ENCODE peak calls at places on chromosomes 7 and 10, in six cellular contexts. X, S, Q, B, R and L are unnamed samples.

GRCh38 chr10:132065491-132066105 is at the start of gene JAKMIP3:
- DNase-seq in R (no peak), X (no peak), Q (no peak), B (peak), S (no peak), L (peak)

GRCh38 chr7:2688409-2689342 is 674 bp downstream of the AMZ1 start:
- DNase-seq in S (peak), Q (peak), X (no peak), B (no peak), R (no peak), L (no peak)

GRCh38 chr10:118698421-118698820 is 56.3 kb downstream of the CACUL1 start:
- DNase-seq in R (peak), X (peak), B (peak), Q (peak), S (peak), L (no peak)

GRCh38 chr7:106065560-106066500 is 46.3 kb downstream of the SYPL1 start:
- DNase-seq in X (no peak), S (no peak), R (no peak), Q (no peak), B (peak), L (no peak)

GRCh38 chr7:35430547-35431153 is 176.8 kb upstream of the TBX20 start:
- DNase-seq in S (no peak), Q (no peak), R (peak), X (peak), B (peak), L (no peak)

GRCh38 chr10:124566222-124566888 is 104.7 kb downstream of the LHPP start:
- DNase-seq in Q (no peak), X (no peak), R (no peak), B (no peak), S (no peak), L (no peak)

GRCh38 chr7:65233409-65234034 is 140.1 kb upstream of the ZNF92 start:
- DNase-seq in S (no peak), X (no peak), R (no peak), Q (no peak), B (no peak), L (no peak)

GRCh38 chr10:121580276-121581116 is 17.7 kb downstream of the FGFR2 start:
- DNase-seq in S (no peak), X (no peak), B (no peak), R (no peak), Q (no peak), L (no peak)

GRCh38 chr10:45585131-45585530 is 87.4 kb downstream of the ZFAND4 start:
- DNase-seq in X (no peak), Q (no peak), S (no peak), B (no peak), R (no peak), L (no peak)

GRCh38 chr7:42340462-42340861 is 103.5 kb upstream of the GLI3 start:
- DNase-seq in R (no peak), X (no peak), B (no peak), Q (no peak), S (no peak), L (no peak)

GRCh38 chr10:96608262-96608661 is 21.4 kb upstream of the TM9SF3 start:
- DNase-seq in Q (no peak), S (no peak), X (no peak), R (no peak), B (no peak), L (no peak)

GRCh38 chr7:5423844-5424688 is 432 bp upstream of the TNRC18 start:
- DNase-seq in B (peak), Q (no peak), S (peak), R (peak), X (peak), L (peak)

GRCh38 chr7:138865843-138866242 is 67.8 kb upstream of the ATP6V0A4 start:
- DNase-seq in S (no peak), Q (peak), X (no peak), B (no peak), R (peak), L (no peak)

GRCh38 chr10:21516270-21517131 is 9.0 kb downstream of the SKIDA1 start:
- DNase-seq in S (peak), B (no peak), X (no peak), R (peak), Q (no peak), L (no peak)

GRCh38 chr10:110273474-110273873 is 31.2 kb downstream of the SMNDC1 start:
- DNase-seq in R (no peak), Q (peak), B (peak), X (no peak), S (no peak), L (no peak)

GRCh38 chr7:141374425-141374824 is 176.8 kb upstream of the AGK start:
- DNase-seq in R (no peak), B (no peak), X (no peak), Q (no peak), S (no peak), L (no peak)

GRCh38 chr7:22725585-22725984 is 1.4 kb upstream of the IL6 start:
- DNase-seq in B (peak), Q (no peak), R (peak), X (peak), S (peak), L (no peak)

GRCh38 chr7:66700633-66701131 is 39.9 kb upstream of the RABGEF1 start:
- DNase-seq in S (no peak), X (no peak), Q (no peak), R (no peak), B (no peak), L (no peak)

GRCh38 chr7:155763721-155764431 is 48.4 kb downstream of the SHH start:
- DNase-seq in Q (no peak), X (no peak), R (no peak), S (no peak), B (no peak), L (no peak)

GRCh38 chr10:79181680-79182079 is 112.9 kb downstream of the ZMIZ1 start:
- DNase-seq in X (no peak), B (no peak), Q (no peak), S (no peak), R (peak), L (no peak)

GRCh38 chr10:132293416-132294195 is 14.1 kb downstream of the STK32C start:
- DNase-seq in S (peak), R (no peak), X (no peak), B (no peak), Q (no peak), L (no peak)

GRCh38 chr10:127386606-127387327 is 162.3 kb upstream of the NPS start:
- DNase-seq in Q (no peak), X (no peak), B (no peak), R (no peak), S (no peak), L (no peak)

GRCh38 chr7:55549457-55549856 is 22.8 kb downstream of the VOPP1 start:
- DNase-seq in B (no peak), Q (no peak), X (no peak), R (no peak), S (no peak), L (no peak)

GRCh38 chr7:155950898-155951553 is 138.8 kb upstream of the SHH start:
- DNase-seq in S (no peak), B (peak), R (no peak), X (no peak), Q (no peak), L (no peak)

GRCh38 chr7:155584763-155585531 is 38.6 kb upstream of the CNPY1 start:
- DNase-seq in R (peak), S (peak), Q (no peak), X (no peak), B (no peak), L (no peak)

GRCh38 chr7:55533050-55533728 is 39.1 kb downstream of the VOPP1 start:
- DNase-seq in Q (peak), B (no peak), R (no peak), S (no peak), X (no peak), L (no peak)

GRCh38 chr7:19112290-19113000 is 5.0 kb downstream of the TWIST1 start:
- DNase-seq in S (no peak), Q (no peak), R (no peak), B (no peak), X (no peak), L (no peak)

GRCh38 chr7:136845899-136846465 is 22.5 kb upstream of the CHRM2 start:
- DNase-seq in B (no peak), S (no peak), X (no peak), R (no peak), Q (no peak), L (no peak)

GRCh38 chr10:13827418-13827817 is 240.7 kb downstream of the PRPF18 start:
- DNase-seq in Q (no peak), B (no peak), S (no peak), R (no peak), X (no peak), L (no peak)

GRCh38 chr10:130926442-130926841 is 385.1 kb downstream of the TCERG1L start:
- DNase-seq in Q (no peak), X (no peak), R (no peak), B (no peak), S (no peak), L (no peak)

GRCh38 chr10:123380491-123381085 is 226.4 kb downstream of the BUB3 start:
- DNase-seq in B (peak), Q (no peak), S (peak), X (no peak), R (no peak), L (peak)

GRCh38 chr7:135729230-135729629 is 1.2 kb upstream of the SLC13A4 start:
- DNase-seq in X (no peak), R (no peak), B (no peak), Q (no peak), S (no peak), L (no peak)

GRCh38 chr10:119509909-119510451 is 32.5 kb downstream of the RGS10 start:
- DNase-seq in S (peak), R (no peak), X (no peak), Q (no peak), B (no peak), L (no peak)

GRCh38 chr7:148623586-148624282 is 33.2 kb downstream of the C7orf33 start:
- DNase-seq in Q (no peak), S (no peak), X (no peak), B (no peak), R (no peak), L (no peak)

GRCh38 chr7:144821069-144821468 is 14.8 kb downstream of the TPK1 start:
- DNase-seq in B (no peak), R (no peak), X (no peak), S (no peak), Q (peak), L (no peak)

GRCh38 chr7:82413237-82413636 is 30.3 kb downstream of the CACNA2D1 start:
- DNase-seq in B (no peak), X (no peak), S (no peak), R (no peak), Q (no peak), L (no peak)

GRCh38 chr10:119849031-119849789 is 23.4 kb downstream of the MCMBP start:
- DNase-seq in Q (no peak), R (no peak), B (no peak), S (no peak), X (no peak), L (no peak)

DNA sequence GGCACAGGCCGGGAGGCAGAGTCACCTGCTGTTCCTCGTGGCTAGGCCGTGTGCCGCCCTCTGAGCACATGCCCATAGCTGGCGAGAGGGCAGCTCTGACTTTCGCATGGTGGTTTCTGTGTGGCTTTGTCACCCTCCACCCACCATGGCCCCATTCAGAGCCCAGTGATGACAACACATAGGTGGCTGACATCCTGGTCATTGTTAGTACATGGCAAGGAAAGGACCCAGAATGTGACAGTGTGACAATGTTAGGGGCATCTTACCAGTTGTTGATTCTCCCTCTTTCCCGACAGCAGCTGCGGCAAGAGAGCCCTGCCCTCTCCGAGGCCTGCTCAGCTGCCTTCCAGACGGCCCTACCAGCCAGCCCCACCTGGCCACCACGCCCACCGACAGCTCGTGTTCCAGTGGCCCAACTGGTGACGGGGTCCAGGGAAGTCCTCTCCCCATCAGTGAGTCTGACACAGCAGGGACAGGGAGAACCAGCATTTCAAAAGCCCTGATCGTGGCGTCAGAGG is 52.2 kb downstream of the ZNF467 start:
- DNase-seq in X (no peak), R (no peak), S (no peak), B (no peak), Q (no peak), L (no peak)
- TF ChIP-seq SIN3A in X (no peak), R (no peak), S (no peak), B (no peak), Q (no peak), L (no peak)

GRCh38 chr10:69786791-69787190 is 14.9 kb upstream of the COL13A1 start:
- DNase-seq in R (no peak), S (no peak), X (no peak), B (no peak), Q (no peak), L (no peak)
- TF ChIP-seq REST in R (no peak), S (no peak), X (no peak), B (no peak), Q (no peak), L (no peak)

DNA sequence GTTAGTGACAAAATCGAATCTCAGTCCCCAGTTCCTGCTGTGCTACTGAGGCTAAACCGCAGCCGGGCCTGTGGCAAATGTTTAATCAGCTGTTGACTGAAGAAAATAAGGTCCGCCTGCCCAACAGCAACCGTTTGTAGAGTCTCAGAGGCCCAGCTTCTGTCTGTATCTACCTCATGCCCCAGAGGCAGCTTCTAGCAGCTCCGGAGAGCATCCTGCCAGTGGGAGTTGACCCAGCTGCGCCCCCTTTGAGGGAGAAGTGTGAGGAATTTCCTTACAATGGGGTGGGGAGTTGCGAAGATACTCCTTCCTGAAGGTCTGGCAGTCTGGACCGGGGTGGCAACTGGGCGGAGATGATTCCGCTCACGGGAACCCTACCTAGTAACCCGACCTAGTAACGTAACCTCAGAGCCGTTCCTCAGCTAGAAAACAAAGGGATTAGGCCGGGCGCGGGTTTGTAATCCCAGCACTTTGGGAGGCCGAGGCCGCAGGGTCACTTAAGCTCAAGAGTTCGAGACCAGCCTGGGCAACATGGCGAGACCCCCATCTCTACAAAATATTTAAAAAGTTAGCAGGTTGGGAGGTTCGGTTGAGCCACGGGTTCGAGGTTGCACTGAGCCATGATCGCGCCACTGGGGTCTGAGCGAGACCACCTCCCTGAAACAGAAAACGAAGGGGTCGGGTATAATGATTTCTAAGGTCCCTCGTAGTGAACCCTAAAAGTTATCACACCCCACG is 846 bp upstream of the ZNF775 start:
- DNase-seq in Q (no peak), R (peak), X (peak), S (peak), B (peak), L (no peak)
- TF ChIP-seq CTCF in Q (no peak), R (peak), X (no peak), S (peak), B (peak), L (no peak)

GRCh38 chr10:5858811-5859210 is 30.9 kb downstream of the ANKRD16 start:
- DNase-seq in X (no peak), S (no peak), B (no peak), Q (no peak), R (no peak), L (no peak)
- TF ChIP-seq SIN3A in X (no peak), S (no peak), B (no peak), Q (no peak), R (no peak), L (no peak)

GRCh38 chr10:43198682-43199005 is 60.4 kb downstream of the CSGALNACT2 start:
- DNase-seq in Q (no peak), R (no peak), X (no peak), S (peak), B (no peak), L (no peak)
- TF ChIP-seq REST in Q (no peak), R (no peak), X (no peak), S (no peak), B (no peak), L (no peak)

GRCh38 chr10:104122273-104123107 is 519 bp downstream of the SFR1 start:
- DNase-seq in X (no peak), B (no peak), Q (no peak), R (no peak), S (no peak), L (no peak)

GRCh38 chr10:104120903-104121484 is 977 bp upstream of the SFR1 start:
- DNase-seq in Q (peak), B (peak), X (peak), R (peak), S (peak), L (peak)

GRCh38 chr10:104120061-104120460 is 1.9 kb upstream of the SFR1 start:
- DNase-seq in X (no peak), S (no peak), Q (no peak), R (no peak), B (no peak), L (no peak)

GRCh38 chr10:104120512-104120902 is 1.5 kb upstream of the SFR1 start:
- DNase-seq in Q (no peak), S (no peak), B (no peak), R (no peak), X (no peak), L (no peak)

DNA sequence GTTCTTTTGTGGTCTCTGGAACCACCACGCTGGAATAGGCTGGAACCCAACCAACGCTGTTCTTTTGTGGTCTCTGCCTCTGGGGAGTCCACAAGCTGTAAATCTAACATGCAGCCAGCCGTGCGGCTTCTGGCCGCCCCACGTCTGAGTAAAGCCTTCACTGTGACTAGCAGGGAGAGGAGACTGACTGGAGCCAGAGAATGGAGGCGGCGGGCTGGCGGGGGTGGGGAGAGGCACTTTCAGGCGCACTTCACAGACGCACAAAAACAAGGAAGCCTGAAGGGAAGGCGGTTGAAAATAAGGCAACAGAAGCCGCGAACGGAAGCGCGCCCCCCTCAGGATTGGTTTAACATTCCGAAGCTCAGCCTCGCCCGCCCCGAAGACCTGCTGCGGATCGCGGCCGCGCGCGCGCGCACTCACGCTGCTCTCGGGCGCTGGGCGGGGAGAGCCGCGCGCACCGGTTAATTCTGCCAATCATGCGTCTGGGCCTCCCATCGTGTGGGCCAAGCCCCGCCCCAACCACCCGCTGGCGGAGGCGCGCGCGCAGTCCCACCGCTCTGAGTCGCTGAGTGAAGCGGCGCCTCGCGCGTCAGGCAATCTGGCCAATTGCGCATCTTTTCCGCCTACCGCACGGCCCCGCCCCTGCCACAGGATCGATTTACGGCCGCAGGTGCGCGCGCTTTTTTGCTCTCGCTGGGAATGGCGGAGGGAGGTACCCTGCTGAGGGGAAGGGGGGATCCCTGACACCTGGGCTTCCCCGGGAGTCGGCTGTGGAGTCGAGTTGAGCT is at the start of gene SFR1:
- DNase-seq in B (peak), S (peak), Q (peak), R (peak), X (peak), L (peak)
- TF ChIP-seq CTCF in B (peak), S (peak), Q (peak), R (peak), X (peak), L (peak)

DNA sequence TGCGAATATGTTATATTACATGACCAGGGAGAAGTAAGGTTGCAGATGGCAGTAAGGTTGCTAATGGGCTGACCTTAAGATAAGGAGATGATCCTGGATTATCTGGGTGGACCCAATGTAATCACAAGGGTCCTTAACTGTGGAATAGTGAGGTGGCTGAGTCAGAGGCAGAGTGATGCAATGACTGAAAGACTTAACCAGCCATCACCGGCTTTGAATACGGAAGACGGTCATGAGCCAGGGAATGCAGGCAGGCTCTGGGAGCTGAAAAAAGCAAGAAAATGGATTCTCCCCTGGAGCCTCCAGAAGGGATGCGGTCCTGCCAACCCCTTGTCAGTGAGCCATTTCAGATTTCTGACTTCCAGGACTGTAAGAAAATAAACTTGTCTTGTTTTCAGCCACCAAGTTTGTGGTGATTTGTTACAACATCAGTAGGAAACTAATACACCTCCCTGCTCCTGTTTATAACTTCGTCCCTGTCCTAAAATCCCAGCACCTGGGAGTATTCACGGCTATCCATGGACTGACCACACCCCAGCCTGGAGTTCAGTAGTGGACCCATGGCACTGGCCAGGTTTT is 4.6 kb upstream of the C10orf95 start:
- DNase-seq in Q (no peak), S (no peak), B (no peak), R (no peak), X (no peak), L (no peak)
- TF ChIP-seq SIN3A in Q (no peak), S (no peak), B (no peak), R (no peak), X (no peak), L (no peak)

DNA sequence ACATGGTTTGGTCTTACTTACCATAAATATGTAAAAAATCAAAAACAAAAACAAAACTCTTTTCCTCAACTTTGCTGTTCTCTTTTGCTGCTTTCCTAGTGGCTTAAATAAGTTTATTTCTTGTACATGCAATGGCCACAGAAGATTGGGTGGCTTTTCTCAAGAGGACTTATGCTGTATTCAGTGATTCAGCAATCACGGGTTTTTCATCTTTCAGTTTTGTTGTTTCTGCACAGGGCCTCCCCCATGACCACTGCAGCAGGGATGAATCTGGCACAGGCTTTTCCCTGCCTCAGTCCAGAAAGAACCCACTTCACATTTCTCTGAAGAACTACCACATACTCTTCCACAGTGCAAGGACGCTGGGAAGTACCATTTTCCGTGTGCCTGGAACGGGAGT is 355.0 kb downstream of the RNLS start:
- DNase-seq in X (no peak), R (no peak), B (no peak), S (no peak), Q (no peak), L (no peak)
- TF ChIP-seq REST in X (no peak), R (no peak), B (no peak), S (no peak), Q (no peak), L (no peak)

GRCh38 chr7:7969306-7970112 is 913 bp downstream of the GLCCI1 start:
- DNase-seq in X (no peak), S (no peak), B (no peak), R (no peak), Q (no peak), L (peak)
- TF ChIP-seq CTCF in X (no peak), S (no peak), B (peak), R (no peak), Q (no peak), L (peak)